ENCODE peak calls at places on chromosomes 11 and 22, in four cellular contexts. F is pancreas, O is stomach, Y is uterus. K is an unnamed sample.

GRCh38 chr22:22408731-22409696 is 99.5 kb downstream of the ZNF280B start:
- DNase-seq in O (no peak), Y (no peak), F (no peak), K (peak)

GRCh38 chr11:133064152-133064877 is 468.0 kb downstream of the OPCML start:
- DNase-seq in Y (peak), O (peak), F (peak), K (no peak)

GRCh38 chr11:111938687-111939160 is 1.6 kb downstream of the DIXDC1 start:
- DNase-seq in O (no peak), F (no peak), Y (peak), K (no peak)

GRCh38 chr22:27193636-27194035 is 536.2 kb downstream of the MIAT start:
- DNase-seq in F (no peak), O (no peak), Y (no peak), K (no peak)

GRCh38 chr11:72629266-72629665 is 45.0 kb downstream of the PDE2A start:
- DNase-seq in F (no peak), Y (no peak), O (no peak), K (peak)

GRCh38 chr22:22348127-22348814 is 103.7 kb downstream of the VPREB1 start:
- DNase-seq in O (no peak), F (no peak), Y (no peak), K (no peak)

GRCh38 chr11:35174666-35175065 is 35.7 kb downstream of the CD44 start:
- DNase-seq in O (no peak), F (no peak), Y (no peak), K (no peak)

GRCh38 chr22:36986242-36986821 is 32.9 kb downstream of the TST start:
- DNase-seq in O (peak), F (no peak), Y (no peak), K (peak)

GRCh38 chr11:66126808-66127555 is 56.9 kb downstream of the PACS1 start:
- DNase-seq in O (peak), F (no peak), Y (peak), K (peak)

GRCh38 chr11:88448131-88448530 is 110.6 kb upstream of the CTSC start:
- DNase-seq in Y (no peak), O (no peak), F (no peak), K (no peak)

DNA sequence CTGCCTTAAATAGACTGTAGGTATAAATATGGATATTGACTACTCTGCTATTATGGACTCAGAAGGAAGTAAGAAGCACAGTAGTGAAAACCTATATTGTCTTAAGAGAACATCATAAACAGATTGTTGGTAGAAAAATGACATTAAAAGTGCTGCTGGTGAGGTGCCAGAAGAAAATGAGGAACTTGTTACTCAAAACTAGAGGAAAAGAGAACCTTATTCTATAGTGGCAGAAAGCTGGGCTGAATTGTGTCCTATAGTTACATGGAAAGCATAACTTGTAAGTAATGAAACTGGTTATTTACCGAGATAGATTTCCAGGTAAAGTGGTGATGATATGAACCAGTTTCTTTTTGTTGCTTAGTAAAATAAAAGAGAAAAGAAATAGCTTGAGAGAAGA is 109.7 kb upstream of the CTSC start:
- DNase-seq in Y (no peak), F (no peak), O (no peak), K (no peak)
- H3K4me3 ChIP-seq in Y (no peak), F (no peak), O (no peak), K (no peak)

GRCh38 chr11:12868315-12869073 is 140.6 kb upstream of the RASSF10 start:
- DNase-seq in O (no peak), Y (no peak), F (no peak), K (no peak)
- H3K27ac ChIP-seq in O (no peak), Y (no peak), F (no peak), K (no peak)

GRCh38 chr11:102623998-102624397 is 1.1 kb downstream of the MMP20 start:
- DNase-seq in F (no peak), Y (no peak), O (no peak), K (no peak)
- TF ChIP-seq CTCF in F (no peak), Y (no peak), O (no peak), K (no peak)

GRCh38 chr11:61586792-61587430 is 6.0 kb upstream of the SYT7 start:
- DNase-seq in O (no peak), F (no peak), Y (no peak), K (no peak)
- H3K4me3 ChIP-seq in O (peak), F (no peak), Y (peak), K (peak)

DNA sequence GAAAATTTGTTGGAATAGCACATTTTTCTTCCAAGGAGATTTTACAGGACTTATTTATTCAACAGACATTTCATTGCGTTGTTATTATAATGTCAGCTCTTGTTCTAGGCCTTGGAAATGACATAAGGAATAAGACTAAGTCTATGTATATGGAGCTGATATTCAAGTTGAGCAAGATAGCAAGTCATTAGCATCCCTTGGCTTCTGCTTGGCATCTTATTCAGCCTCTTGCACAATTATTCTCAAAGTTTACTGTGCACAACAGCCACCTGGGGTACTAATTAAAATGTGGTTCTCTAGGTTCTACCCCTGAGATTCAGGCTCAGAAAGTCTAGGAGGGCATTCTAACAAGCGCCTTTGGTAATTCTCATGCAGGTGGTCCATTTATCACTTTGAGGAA is 304.8 kb upstream of the DDI1 start:
- DNase-seq in O (no peak), Y (no peak), F (no peak), K (no peak)
- H3K27ac ChIP-seq in O (no peak), Y (no peak), F (no peak), K (no peak)

GRCh38 chr22:44088976-44089570 is 65.0 kb downstream of the PARVB start:
- DNase-seq in O (no peak), F (no peak), Y (no peak), K (no peak)

GRCh38 chr22:44089717-44090570 is 65.8 kb downstream of the PARVB start:
- DNase-seq in F (no peak), O (no peak), Y (no peak), K (no peak)

GRCh38 chr22:44086759-44087158 is 62.7 kb downstream of the PARVB start:
- DNase-seq in O (no peak), Y (peak), F (no peak), K (no peak)

GRCh38 chr22:44084044-44084772 is 60.1 kb downstream of the PARVB start:
- DNase-seq in O (no peak), F (no peak), Y (no peak), K (no peak)

GRCh38 chr22:44085743-44086741 is 61.9 kb downstream of the PARVB start:
- DNase-seq in F (peak), O (peak), Y (peak), K (peak)
- TF ChIP-seq CTCF in F (peak), O (no peak), Y (peak), K (no peak)

DNA sequence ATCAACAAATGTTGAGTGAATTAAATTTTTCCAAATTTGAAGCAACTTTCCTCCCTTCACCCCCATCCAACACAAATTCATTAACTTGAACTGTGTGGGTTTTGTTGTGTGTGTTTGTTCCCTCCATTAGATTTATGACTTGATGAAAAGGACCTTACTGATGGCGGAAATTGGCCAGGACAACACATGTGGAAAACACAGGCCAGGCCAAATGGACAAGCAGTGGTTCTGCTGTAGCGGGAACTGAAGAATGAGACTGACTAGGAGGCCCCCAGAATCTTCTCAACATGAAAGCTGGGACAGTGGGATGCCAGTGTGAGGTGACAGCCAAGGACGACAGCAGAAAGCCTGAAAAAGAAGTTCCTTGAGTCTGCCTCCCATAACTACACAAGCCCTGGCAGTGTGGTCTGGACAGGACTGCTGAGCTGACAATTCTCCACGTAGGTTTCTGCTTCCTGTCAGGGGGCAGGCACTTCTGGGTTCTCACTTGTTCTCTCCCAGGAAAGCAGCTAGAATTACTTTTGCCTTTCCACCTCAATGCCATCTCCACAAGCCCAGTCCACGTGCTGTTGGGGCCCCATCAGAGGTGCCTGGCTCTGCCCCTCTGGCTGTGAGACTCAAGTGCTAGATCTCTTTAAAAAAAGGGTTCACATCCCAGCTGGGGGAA is 94.3 kb downstream of the ETS1 start:
- DNase-seq in O (no peak), Y (no peak), F (no peak), K (no peak)
- H3K4me3 ChIP-seq in O (no peak), Y (no peak), F (no peak), K (no peak)

DNA sequence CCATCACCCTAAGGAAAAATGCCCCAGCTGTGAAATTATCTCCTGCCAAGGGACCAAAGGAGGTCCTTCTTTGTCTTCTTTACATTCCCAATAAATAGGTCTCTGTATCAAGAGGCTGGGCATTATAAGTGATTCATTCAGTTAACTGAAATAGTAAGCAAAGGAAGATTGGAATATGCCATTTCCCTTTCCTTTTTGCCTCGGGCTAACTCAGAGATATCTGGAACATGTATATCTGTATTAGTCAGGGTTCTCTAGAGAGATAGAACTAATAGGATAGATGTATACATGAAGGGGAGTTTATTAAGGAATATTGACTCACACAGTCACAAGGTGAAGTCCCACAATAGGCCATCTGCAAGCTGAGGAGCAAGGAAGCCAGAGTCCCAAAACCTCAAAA is 15.3 kb upstream of the CWF19L2 start:
- DNase-seq in Y (no peak), F (no peak), O (no peak), K (no peak)
- H3K27ac ChIP-seq in Y (peak), F (no peak), O (no peak), K (no peak)

GRCh38 chr11:127493330-127493729 is 492.8 kb upstream of the KIRREL3 start:
- DNase-seq in Y (no peak), F (no peak), O (no peak), K (no peak)
- TF ChIP-seq CTCF in Y (no peak), F (no peak), O (no peak), K (no peak)

K was measured in Peyer's patch.